ENCODE peak calls at places on chromosome 22, in eight cellular contexts. S is heart left ventricle, V is astrocyte, U is small intestine, J is kidney, Q is cardiac muscle cell, R is AG04450, O is body of pancreas. Y is an unnamed sample. For H3K9me3, the result is how much of the 10 kb centered on the place peaks cover.

GRCh38 chr22:36102995-36103394 is 57.6 kb downstream of the APOL3 start:
- DNase-seq in R (no peak), O (no peak), J (no peak), V (no peak), Q (no peak), S (no peak), U (no peak), Y (no peak)

GRCh38 chr22:50048836-50049235 is 9.3 kb downstream of the TTLL8 start:
- DNase-seq in J (peak), S (no peak), O (no peak), R (no peak), U (no peak), V (no peak), Q (no peak), Y (no peak)

GRCh38 chr22:32754413-32755041 is 47.0 kb upstream of the TIMP3 start:
- DNase-seq in Q (no peak), R (no peak), J (no peak), O (no peak), V (peak), U (peak), S (peak), Y (no peak)

GRCh38 chr22:30312053-30312452 is 14.7 kb downstream of the TBC1D10A start:
- DNase-seq in R (no peak), Q (no peak), V (peak), U (no peak), S (no peak), O (no peak), J (no peak), Y (no peak)

GRCh38 chr22:28773461-28773867 is 969 bp downstream of the CCDC117 start:
- DNase-seq in Q (no peak), S (no peak), R (no peak), J (no peak), V (peak), O (no peak), U (no peak), Y (no peak)

GRCh38 chr22:31489632-31490495 is at the start of gene EIF4ENIF1:
- DNase-seq in R (peak), J (peak), Q (peak), O (peak), U (peak), V (peak), S (peak), Y (peak)

GRCh38 chr22:30265851-30266444 is 703 bp downstream of the OSM start:
- DNase-seq in S (no peak), R (no peak), Q (no peak), J (peak), O (no peak), U (peak), V (no peak), Y (peak)

GRCh38 chr22:44664149-44664548 is 37.9 kb upstream of the PRR5 start:
- DNase-seq in R (no peak), U (peak), S (peak), Q (no peak), O (no peak), V (peak), J (peak), Y (peak)

GRCh38 chr22:28438183-28438778 is 241.4 kb downstream of the TTC28 start:
- DNase-seq in S (no peak), Q (no peak), U (no peak), V (no peak), J (no peak), O (no peak), R (no peak), Y (no peak)

GRCh38 chr22:41449321-41449720 is 2.7 kb upstream of the TOB2 start:
- DNase-seq in O (no peak), S (no peak), J (no peak), U (no peak), V (no peak), Q (no peak), R (no peak), Y (no peak)

GRCh38 chr22:35440129-35440528 is 40.2 kb downstream of the MCM5 start:
- DNase-seq in U (no peak), S (peak), J (no peak), Q (no peak), O (no peak), V (no peak), R (no peak), Y (no peak)

GRCh38 chr22:23523746-23524145 is 56.3 kb downstream of the IGLL1 start:
- DNase-seq in Q (no peak), S (no peak), J (peak), O (no peak), U (no peak), R (no peak), V (no peak), Y (no peak)

GRCh38 chr22:32971252-32971651 is 86.9 kb downstream of the SYN3 start:
- DNase-seq in Q (no peak), R (no peak), J (no peak), V (no peak), U (no peak), O (no peak), S (no peak), Y (no peak)

GRCh38 chr22:42918500-42918899 is 61.4 kb upstream of the ARFGAP3 start:
- DNase-seq in S (no peak), J (no peak), R (no peak), V (no peak), O (no peak), Q (no peak), U (no peak), Y (no peak)

GRCh38 chr22:50323900-50324299 is 2.9 kb downstream of the DENND6B start:
- DNase-seq in Q (no peak), R (no peak), S (no peak), J (peak), U (no peak), V (no peak), O (no peak), Y (no peak)

GRCh38 chr22:39927544-39927943 is 26.7 kb downstream of the GRAP2 start:
- DNase-seq in S (no peak), R (no peak), O (no peak), U (no peak), J (no peak), V (no peak), Q (no peak), Y (peak)

GRCh38 chr22:46464701-46465347 is 72.6 kb downstream of the CELSR1 start:
- DNase-seq in Q (no peak), V (no peak), J (peak), R (no peak), U (no peak), O (no peak), S (no peak), Y (no peak)

GRCh38 chr22:46466255-46466676 is 71.2 kb downstream of the CELSR1 start:
- DNase-seq in J (peak), O (no peak), R (no peak), Q (no peak), S (no peak), V (no peak), U (no peak), Y (no peak)

GRCh38 chr22:46465793-46466192 is 71.6 kb downstream of the CELSR1 start:
- DNase-seq in Q (no peak), S (no peak), J (no peak), V (no peak), U (no peak), O (no peak), R (no peak), Y (no peak)

GRCh38 chr22:46464296-46464695 is 73.1 kb downstream of the CELSR1 start:
- DNase-seq in J (peak), O (no peak), R (no peak), Q (no peak), U (no peak), S (no peak), V (no peak), Y (no peak)

GRCh38 chr22:46465348-46465725 is 72.1 kb downstream of the CELSR1 start:
- DNase-seq in O (no peak), V (no peak), J (peak), S (peak), Q (peak), U (no peak), R (no peak), Y (no peak)
- H3K27ac ChIP-seq in O (no peak), V (no peak), J (no peak), S (no peak), Q (peak), U (no peak), R (no peak), Y (no peak)

GRCh38 chr22:48356731-48357130 is 1470.9 kb downstream of the BRD1 start:
- DNase-seq in U (no peak), S (no peak), O (no peak), Q (no peak), R (no peak), V (no peak), J (peak), Y (no peak)
- H3K9me3 ChIP-seq in U (under half), S (under half), O (under half), Q (under half), R (half or more), V (under half), J (under half), Y (under half)

GRCh38 chr22:24580276-24580675 is 12.6 kb downstream of the LRRC75B start:
- DNase-seq in S (no peak), R (peak), O (no peak), J (no peak), V (peak), U (no peak), Q (no peak), Y (no peak)

GRCh38 chr22:24583221-24583971 is 9.5 kb downstream of the LRRC75B start:
- DNase-seq in V (peak), O (peak), R (no peak), J (peak), S (no peak), U (no peak), Q (peak), Y (no peak)

GRCh38 chr22:24583972-24584790 is 8.7 kb downstream of the LRRC75B start:
- DNase-seq in O (no peak), V (no peak), J (no peak), U (no peak), S (no peak), R (no peak), Q (no peak), Y (no peak)

GRCh38 chr22:24584871-24585411 is 7.9 kb downstream of the LRRC75B start:
- DNase-seq in R (no peak), Q (no peak), U (no peak), V (no peak), S (no peak), O (no peak), J (peak), Y (no peak)

DNA sequence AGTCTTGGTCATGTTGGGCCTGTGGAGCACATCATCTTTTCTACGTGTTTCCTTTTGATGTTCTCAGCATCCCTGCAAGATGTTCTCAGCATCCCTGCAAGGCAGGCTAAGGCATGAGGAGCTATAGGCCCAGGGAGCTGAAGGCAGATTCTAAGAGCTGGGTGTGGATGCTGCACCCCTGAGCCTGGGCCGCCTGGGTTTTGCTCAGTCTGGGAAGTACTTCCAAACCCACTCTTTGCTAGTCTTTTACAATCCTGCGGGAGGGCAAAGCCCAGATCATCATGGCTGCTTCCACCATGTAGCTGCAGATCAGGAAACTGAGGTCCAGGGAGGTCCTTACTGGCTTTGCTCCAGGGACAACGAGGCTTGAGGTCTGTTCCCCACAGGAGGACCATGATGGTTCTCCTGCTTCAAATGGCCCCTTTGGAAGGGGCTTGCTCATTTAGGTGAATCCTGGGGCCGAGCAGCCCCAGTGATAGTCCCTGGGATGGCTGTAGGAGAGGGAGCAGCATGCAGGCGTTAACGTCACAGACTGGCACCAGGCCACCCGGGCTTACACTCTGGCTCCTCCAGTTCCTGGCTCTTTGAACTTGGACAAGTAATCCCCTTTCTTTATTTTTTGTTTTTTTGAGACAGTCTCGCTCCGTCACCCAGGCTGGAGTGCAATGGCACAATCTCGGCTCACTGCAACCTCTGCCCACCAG is 10.6 kb downstream of the LRRC75B start:
- DNase-seq in J (peak), R (no peak), V (no peak), S (no peak), Q (no peak), O (no peak), U (no peak), Y (no peak)
- H3K4me3 ChIP-seq in J (no peak), R (no peak), V (no peak), S (no peak), Q (no peak), O (no peak), U (no peak), Y (no peak)

GRCh38 chr22:38086942-38087341 is 3.0 kb upstream of the SLC16A8 start:
- DNase-seq in R (no peak), J (peak), Q (no peak), O (no peak), U (no peak), S (no peak), V (no peak), Y (no peak)

GRCh38 chr22:38083931-38084631 is at the start of gene SLC16A8:
- DNase-seq in J (peak), O (no peak), V (no peak), Q (no peak), S (no peak), R (no peak), U (no peak), Y (no peak)

GRCh38 chr22:38086001-38086845 is 2.2 kb upstream of the SLC16A8 start:
- DNase-seq in Q (no peak), J (peak), R (no peak), U (no peak), V (no peak), S (no peak), O (no peak), Y (no peak)

GRCh38 chr22:38085056-38085455 is 1.1 kb upstream of the SLC16A8 start:
- DNase-seq in Q (no peak), O (no peak), V (no peak), J (peak), U (no peak), S (no peak), R (no peak), Y (no peak)

DNA sequence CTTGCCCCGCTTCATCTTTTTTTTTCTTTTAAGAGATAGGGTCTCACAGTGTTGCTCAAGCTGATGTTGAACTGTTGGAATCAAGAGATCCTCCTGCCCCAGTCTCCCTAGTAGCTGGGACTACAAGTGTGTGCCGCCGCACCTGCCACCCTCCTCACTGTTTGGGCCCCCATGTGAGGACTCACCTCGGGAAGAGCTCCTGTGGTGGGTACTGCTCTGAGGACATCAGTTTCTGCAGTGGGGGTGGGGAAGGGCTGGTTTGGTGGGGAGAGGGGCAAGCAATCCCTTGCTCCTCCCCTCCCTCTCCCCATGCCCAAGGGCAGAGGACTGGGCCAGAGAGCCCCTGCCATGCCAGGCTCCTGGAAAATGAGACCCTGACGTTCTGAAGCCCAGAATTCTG is 1.5 kb upstream of the SLC16A8 start:
- DNase-seq in O (no peak), V (no peak), Q (no peak), U (no peak), S (no peak), R (no peak), J (peak), Y (no peak)
- H3K27ac ChIP-seq in O (no peak), V (no peak), Q (no peak), U (no peak), S (no peak), R (no peak), J (no peak), Y (no peak)

GRCh38 chr22:48186121-48186790 is 1423.8 kb downstream of the TBC1D22A start:
- DNase-seq in J (no peak), S (no peak), R (no peak), O (no peak), V (no peak), Q (no peak), U (no peak), Y (no peak)
- H3K9me3 ChIP-seq in J (under half), S (under half), R (half or more), O (under half), V (under half), Q (under half), U (under half), Y (under half)

GRCh38 chr22:18111759-18112330 is 1.2 kb downstream of the TUBA8 start:
- DNase-seq in O (no peak), Q (no peak), J (no peak), S (peak), U (no peak), V (no peak), R (no peak), Y (no peak)
- H3K4me3 ChIP-seq in O (no peak), Q (no peak), J (no peak), S (peak), U (no peak), V (no peak), R (no peak), Y (no peak)